ENCODE peak calls at places on chromosome 6, in ten cellular contexts. Y is endodermal cell, J is left ventricle myocardium inferior, R is neural progenitor cell, W is fibroblast of pulmonary artery, H is IMR-90, D is body of pancreas, V is cardiac fibroblast, M is mesendoderm, N is foreskin fibroblast. I is an unnamed sample.

GRCh38 chr6:315921-316752 is 23.9 kb downstream of the DUSP22 start:
- DNase-seq in Y (no peak), D (no peak), M (peak; percentile 30), W (no peak), V (no peak), R (no peak), J (no peak), N (no peak), H (no peak), I (no peak)

GRCh38 chr6:122790740-122791679 is 2.0 kb downstream of the SMPDL3A start:
- DNase-seq in D (no peak), V (no peak), W (no peak), H (peak; percentile 13), N (no peak), R (no peak), M (peak; percentile 30), J (no peak), Y (no peak), I (no peak)

GRCh38 chr6:2918936-2919335 is 15.8 kb upstream of the SERPINB9 start:
- DNase-seq in J (no peak), R (no peak), V (no peak), M (no peak), W (no peak), H (no peak), N (no peak), Y (peak; percentile 21), D (no peak), I (no peak)

GRCh38 chr6:80720824-80721223 is 614.4 kb downstream of the BCKDHB start:
- DNase-seq in J (no peak), R (no peak), D (no peak), M (no peak), Y (no peak), H (no peak), N (no peak), W (no peak), V (no peak), I (no peak)

GRCh38 chr6:129842137-129842536 is 19.0 kb downstream of the TMEM244 start:
- DNase-seq in V (no peak), N (no peak), J (no peak), Y (no peak), D (no peak), H (no peak), R (no peak), M (no peak), W (no peak), I (no peak)

GRCh38 chr6:169189686-169190085 is 64.0 kb downstream of the THBS2 start:
- DNase-seq in D (no peak), J (no peak), R (no peak), W (no peak), N (no peak), Y (no peak), M (no peak), V (peak; percentile 32), H (peak; percentile 26), I (no peak)

GRCh38 chr6:161226005-161226964 is 47.6 kb downstream of the AGPAT4 start:
- DNase-seq in M (no peak), R (no peak), J (no peak), V (no peak), Y (no peak), W (no peak), N (no peak), H (no peak), D (no peak), I (no peak)

GRCh38 chr6:3750324-3751018 is 1.0 kb downstream of the PXDC1 start:
- DNase-seq in V (peak; percentile 76), M (peak; percentile 58), J (peak; percentile 88), W (peak; percentile 76), D (peak; percentile 76), H (peak; percentile 72), Y (peak; percentile 82), R (peak; percentile 62), N (peak; percentile 84), I (peak; percentile 87)

GRCh38 chr6:70310063-70310694 is 7.3 kb upstream of the COL9A1 start:
- DNase-seq in M (peak; percentile 51), W (peak; percentile 67), H (peak; percentile 53), N (peak; percentile 19), V (peak; percentile 75), Y (no peak), D (no peak), R (peak; percentile 39), J (no peak), I (no peak)

GRCh38 chr6:83160167-83160566 is 32.9 kb downstream of the PGM3 start:
- DNase-seq in M (peak; percentile 3), J (no peak), V (no peak), Y (no peak), R (no peak), W (no peak), N (no peak), D (no peak), H (no peak), I (no peak)

GRCh38 chr6:683742-684440 is 9.0 kb downstream of the EXOC2 start:
- DNase-seq in J (no peak), R (peak; percentile 83), N (peak; percentile 43), D (no peak), Y (peak; percentile 79), M (peak; percentile 86), H (peak; percentile 88), W (peak; percentile 78), V (peak; percentile 71), I (no peak)

GRCh38 chr6:112592159-112592558 is 245.0 kb downstream of the RFPL4B start:
- DNase-seq in M (no peak), R (no peak), W (peak; percentile 1), Y (no peak), N (no peak), H (peak; percentile 26), J (no peak), V (no peak), D (no peak), I (no peak)

GRCh38 chr6:30689985-30690384 is 799 bp downstream of the NRM start:
- DNase-seq in H (no peak), J (no peak), M (no peak), V (no peak), D (no peak), Y (no peak), R (no peak), N (no peak), W (no peak), I (no peak)
- H3K4me3 ChIP-seq in H (peak overlapping the region; percentile 89), J (peak overlapping the region; percentile 73), M (no peak overlapping the region), V (peak overlapping the region; percentile 77), D (no peak overlapping the region), Y (peak overlapping the region; percentile 94), R (peak overlapping the region; percentile 76), N (peak overlapping the region; percentile 89), W (peak overlapping the region; percentile 86), I (peak overlapping the region; percentile 61)

DNA sequence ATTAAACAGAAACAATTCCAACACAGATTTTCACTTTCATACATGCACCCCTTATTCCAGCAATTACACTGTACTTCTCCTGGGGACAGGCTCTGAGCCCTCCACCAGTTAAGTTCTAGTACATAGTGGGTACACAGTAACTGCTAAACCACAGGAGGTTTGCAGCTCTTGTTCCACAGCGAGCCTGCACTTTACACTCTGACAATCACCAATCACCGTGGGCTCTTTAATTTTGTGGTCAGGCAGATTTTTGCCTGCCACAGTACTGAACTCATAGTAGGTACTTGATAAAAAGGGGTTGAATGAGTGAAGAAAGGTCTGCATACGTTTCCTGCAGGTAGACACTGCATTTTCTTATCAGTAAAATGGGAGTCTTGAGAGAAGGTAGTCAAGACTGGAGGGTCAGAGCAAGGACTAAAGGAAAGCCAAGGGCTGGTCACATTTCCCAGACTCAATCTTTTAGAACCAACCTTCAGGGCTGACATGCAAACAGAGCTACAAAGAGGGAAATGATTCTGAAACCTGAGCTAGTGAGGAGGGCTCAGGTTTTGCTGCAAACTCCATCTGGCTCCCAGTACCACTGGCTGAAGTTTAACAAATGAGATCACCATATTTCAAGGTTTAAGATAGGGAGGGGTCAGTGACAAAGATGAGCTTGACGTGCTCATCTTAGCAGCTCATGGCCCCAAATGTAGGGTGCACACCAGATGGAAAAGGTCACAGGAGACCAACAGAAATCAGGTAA is 404.6 kb downstream of the BTBD9 start:
- DNase-seq in V (no peak), N (no peak), H (no peak), D (no peak), W (no peak), Y (peak; percentile 49), M (no peak), J (no peak), R (no peak), I (no peak)
- H3K4me3 ChIP-seq in V (no peak overlapping the region), N (no peak overlapping the region), H (no peak overlapping the region), D (no peak overlapping the region), W (no peak overlapping the region), Y (no peak overlapping the region), M (no peak overlapping the region), J (no peak overlapping the region), R (no peak overlapping the region), I (no peak overlapping the region)

DNA sequence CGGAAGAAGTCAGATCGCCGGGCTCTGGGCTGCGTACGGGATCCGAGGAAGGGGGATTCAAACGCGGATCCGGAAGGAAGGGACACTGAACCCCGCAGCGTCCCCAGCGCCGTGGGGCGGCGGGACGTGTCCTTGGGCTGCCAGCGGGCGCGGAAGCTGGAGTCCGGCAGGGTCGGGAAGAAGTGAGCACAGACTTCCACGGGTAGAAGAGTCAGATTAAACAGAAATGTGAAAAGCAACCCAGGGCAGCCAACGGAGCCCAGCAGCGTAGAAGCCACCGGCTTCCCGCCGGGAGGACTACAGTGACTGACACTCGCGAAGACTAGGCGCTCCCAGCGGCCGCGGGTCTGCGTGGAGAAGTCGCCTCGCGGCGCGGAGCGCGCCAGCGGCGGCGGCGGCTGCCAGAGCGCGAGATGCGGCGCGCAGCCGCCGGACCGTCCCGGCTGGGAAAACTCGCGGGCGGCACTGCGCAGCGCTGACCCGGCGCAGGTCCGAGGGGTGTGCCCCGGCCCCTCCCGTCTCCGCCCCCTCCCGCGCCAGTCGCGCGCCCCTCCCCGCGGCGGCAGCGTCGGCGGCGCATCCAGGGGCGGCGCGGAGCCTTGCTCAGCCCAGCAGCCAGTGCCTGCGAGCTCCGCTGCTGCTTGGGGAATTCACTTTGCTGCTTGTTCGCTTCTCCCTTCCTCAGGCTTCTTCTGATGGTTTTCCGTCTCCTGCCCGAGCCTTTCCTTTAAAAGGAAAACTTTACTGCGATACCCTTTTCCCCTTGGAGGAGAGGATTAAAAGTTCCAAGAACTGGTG is at the start of gene SAMD5:
- DNase-seq in V (peak; percentile 54), N (peak; percentile 67), M (peak; percentile 79), R (peak; percentile 87), Y (peak; percentile 89), D (peak; percentile 25), H (peak; percentile 68), J (peak; percentile 33), W (peak; percentile 47), I (peak; percentile 65)
- H3K4me3 ChIP-seq in V (peak within 1 kb of the TSS; percentile 68), N (peak within 1 kb of the TSS; percentile 85), M (peak within 1 kb of the TSS; percentile 40), R (peak within 1 kb of the TSS; percentile 88), Y (peak within 1 kb of the TSS; percentile 90), D (peak within 1 kb of the TSS; percentile 46), H (peak within 1 kb of the TSS; percentile 68), J (peak within 1 kb of the TSS; percentile 81), W (peak within 1 kb of the TSS; percentile 58), I (peak within 1 kb of the TSS; percentile 61)

GRCh38 chr6:26123675-26124549 is 36.7 kb downstream of the HFE start:
- DNase-seq in M (peak; percentile 100), N (peak; percentile 98), H (peak; percentile 100), W (peak; percentile 100), J (peak; percentile 63), D (peak; percentile 76), V (peak; percentile 100), Y (peak; percentile 92), R (peak; percentile 94), I (peak; percentile 81)
- H3K4me3 ChIP-seq in M (peak overlapping the region; percentile 79), N (peak overlapping the region; percentile 91), H (peak overlapping the region; percentile 83), W (peak overlapping the region; percentile 100), J (peak overlapping the region; percentile 89), D (peak overlapping the region; percentile 71), V (peak overlapping the region; percentile 93), Y (peak overlapping the region; percentile 98), R (peak overlapping the region; percentile 94), I (peak overlapping the region; percentile 70)

GRCh38 chr6:90547079-90547478 is 39.8 kb downstream of the MAP3K7 start:
- DNase-seq in D (no peak), N (no peak), Y (no peak), H (no peak), J (no peak), W (no peak), R (no peak), V (no peak), M (no peak), I (no peak)
- H3K4me3 ChIP-seq in D (no peak overlapping the region), N (no peak overlapping the region), Y (no peak overlapping the region), H (no peak overlapping the region), J (no peak overlapping the region), W (no peak overlapping the region), R (no peak overlapping the region), V (no peak overlapping the region), M (no peak overlapping the region), I (no peak overlapping the region)

I was measured in stomach.